ENCODE peak calls at places on chromosomes 11 and 22, in nine cellular contexts. One of them, this sample, is unnamed. For H3K4me1, the result is how much of the 10 kb centered on the place peaks cover.

GRCh38 chr11:2137202-2138071 is 1.8 kb downstream of the IGF2 start:
- DNase-seq in A549: peak
- DNase-seq in CD8-positive, alpha-beta T cell: no peak
- DNase-seq in OCI-LY7: no peak
- DNase-seq in breast epithelium: no peak
- DNase-seq in CD4-positive, alpha-beta memory T cell: no peak
- DNase-seq in CD8-positive, alpha-beta memory T cell: no peak
- DNase-seq in neuronal stem cell: peak
- DNase-seq in lower lobe of right lung: peak
- DNase-seq in this sample: no peak

GRCh38 chr11:94424662-94425061 is 23.4 kb upstream of the GPR83 start:
- DNase-seq in A549: no peak
- DNase-seq in CD4-positive, alpha-beta memory T cell: no peak
- DNase-seq in lower lobe of right lung: no peak
- DNase-seq in CD8-positive, alpha-beta T cell: no peak
- DNase-seq in breast epithelium: no peak
- DNase-seq in OCI-LY7: no peak
- DNase-seq in CD8-positive, alpha-beta memory T cell: no peak
- DNase-seq in neuronal stem cell: no peak
- DNase-seq in this sample: no peak

GRCh38 chr11:116707250-116707649 is 65.5 kb downstream of the BUD13 start:
- DNase-seq in CD8-positive, alpha-beta memory T cell: no peak
- DNase-seq in neuronal stem cell: no peak
- DNase-seq in breast epithelium: no peak
- DNase-seq in OCI-LY7: no peak
- DNase-seq in lower lobe of right lung: peak
- DNase-seq in A549: no peak
- DNase-seq in CD4-positive, alpha-beta memory T cell: no peak
- DNase-seq in CD8-positive, alpha-beta T cell: no peak
- DNase-seq in this sample: no peak

GRCh38 chr11:44509291-44509690 is 56.2 kb upstream of the CD82 start:
- DNase-seq in lower lobe of right lung: no peak
- DNase-seq in CD4-positive, alpha-beta memory T cell: no peak
- DNase-seq in CD8-positive, alpha-beta memory T cell: no peak
- DNase-seq in A549: no peak
- DNase-seq in CD8-positive, alpha-beta T cell: no peak
- DNase-seq in neuronal stem cell: peak
- DNase-seq in breast epithelium: no peak
- DNase-seq in OCI-LY7: no peak
- DNase-seq in this sample: no peak

GRCh38 chr22:24039046-24039445 is 27.9 kb downstream of the CABIN1 start:
- DNase-seq in A549: no peak
- DNase-seq in lower lobe of right lung: no peak
- DNase-seq in breast epithelium: no peak
- DNase-seq in neuronal stem cell: no peak
- DNase-seq in OCI-LY7: no peak
- DNase-seq in CD8-positive, alpha-beta T cell: no peak
- DNase-seq in CD4-positive, alpha-beta memory T cell: no peak
- DNase-seq in CD8-positive, alpha-beta memory T cell: no peak
- DNase-seq in this sample: no peak

GRCh38 chr11:59178401-59178800 is 6.5 kb downstream of the DTX4 start:
- DNase-seq in CD8-positive, alpha-beta memory T cell: no peak
- DNase-seq in CD4-positive, alpha-beta memory T cell: no peak
- DNase-seq in neuronal stem cell: no peak
- DNase-seq in lower lobe of right lung: no peak
- DNase-seq in CD8-positive, alpha-beta T cell: no peak
- DNase-seq in A549: no peak
- DNase-seq in OCI-LY7: no peak
- DNase-seq in breast epithelium: no peak
- DNase-seq in this sample: no peak

GRCh38 chr22:45775569-45776312 is 104.1 kb downstream of the ATXN10 start:
- DNase-seq in neuronal stem cell: no peak
- DNase-seq in A549: no peak
- DNase-seq in CD4-positive, alpha-beta memory T cell: no peak
- DNase-seq in CD8-positive, alpha-beta memory T cell: no peak
- DNase-seq in OCI-LY7: peak
- DNase-seq in lower lobe of right lung: no peak
- DNase-seq in breast epithelium: no peak
- DNase-seq in CD8-positive, alpha-beta T cell: no peak
- DNase-seq in this sample: peak

GRCh38 chr11:35717043-35717442 is 54.5 kb downstream of the TRIM44 start:
- DNase-seq in breast epithelium: no peak
- DNase-seq in CD4-positive, alpha-beta memory T cell: no peak
- DNase-seq in lower lobe of right lung: no peak
- DNase-seq in A549: no peak
- DNase-seq in OCI-LY7: no peak
- DNase-seq in neuronal stem cell: no peak
- DNase-seq in CD8-positive, alpha-beta T cell: no peak
- DNase-seq in CD8-positive, alpha-beta memory T cell: no peak
- DNase-seq in this sample: no peak

GRCh38 chr11:2929511-2929879 is 275 bp upstream of the PHLDA2 start:
- DNase-seq in CD4-positive, alpha-beta memory T cell: no peak
- DNase-seq in CD8-positive, alpha-beta memory T cell: peak
- DNase-seq in breast epithelium: peak
- DNase-seq in A549: peak
- DNase-seq in OCI-LY7: no peak
- DNase-seq in neuronal stem cell: no peak
- DNase-seq in CD8-positive, alpha-beta T cell: peak
- DNase-seq in lower lobe of right lung: peak
- DNase-seq in this sample: no peak

GRCh38 chr22:37802310-37803194 is 5.2 kb upstream of the GCAT start:
- DNase-seq in A549: no peak
- DNase-seq in lower lobe of right lung: peak
- DNase-seq in breast epithelium: no peak
- DNase-seq in CD4-positive, alpha-beta memory T cell: no peak
- DNase-seq in OCI-LY7: no peak
- DNase-seq in neuronal stem cell: peak
- DNase-seq in CD8-positive, alpha-beta T cell: no peak
- DNase-seq in CD8-positive, alpha-beta memory T cell: no peak
- DNase-seq in this sample: no peak

GRCh38 chr22:37416806-37417205 is 10.5 kb downstream of the ELFN2 start:
- DNase-seq in OCI-LY7: no peak
- DNase-seq in breast epithelium: no peak
- DNase-seq in lower lobe of right lung: no peak
- DNase-seq in CD8-positive, alpha-beta T cell: peak
- DNase-seq in A549: no peak
- DNase-seq in neuronal stem cell: no peak
- DNase-seq in CD4-positive, alpha-beta memory T cell: peak
- DNase-seq in CD8-positive, alpha-beta memory T cell: peak
- DNase-seq in this sample: no peak

DNA sequence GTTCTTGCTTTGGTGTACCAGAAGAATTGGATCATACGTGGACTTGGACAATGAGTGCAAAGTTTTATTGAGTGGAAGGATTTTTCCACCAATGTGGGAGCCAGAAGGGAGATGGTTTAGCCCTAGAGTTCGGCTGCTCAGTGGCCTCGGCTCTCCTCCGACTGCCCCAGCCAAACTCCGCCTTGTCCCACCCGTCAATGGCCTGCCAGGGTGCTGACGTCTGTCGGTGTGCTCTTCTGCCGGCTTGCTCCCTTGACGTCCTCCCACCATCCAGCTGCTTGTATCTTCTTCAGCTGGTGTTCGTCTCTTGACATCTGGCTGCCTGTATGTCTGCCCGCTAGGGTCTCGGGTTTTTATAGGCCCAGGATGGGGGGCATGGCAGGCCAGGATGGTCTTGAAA is 154.8 kb downstream of the APOL5 start:
- DNase-seq in CD8-positive, alpha-beta memory T cell: no peak
- DNase-seq in CD4-positive, alpha-beta memory T cell: no peak
- DNase-seq in lower lobe of right lung: no peak
- DNase-seq in CD8-positive, alpha-beta T cell: no peak
- DNase-seq in neuronal stem cell: no peak
- DNase-seq in OCI-LY7: no peak
- DNase-seq in A549: no peak
- DNase-seq in breast epithelium: no peak
- DNase-seq in this sample: no peak
- H3K4me1 ChIP-seq in CD8-positive, alpha-beta memory T cell: under half
- H3K4me1 ChIP-seq in CD4-positive, alpha-beta memory T cell: under half
- H3K4me1 ChIP-seq in lower lobe of right lung: under half
- H3K4me1 ChIP-seq in CD8-positive, alpha-beta T cell: under half
- H3K4me1 ChIP-seq in neuronal stem cell: under half
- H3K4me1 ChIP-seq in OCI-LY7: half or more
- H3K4me1 ChIP-seq in A549: under half
- H3K4me1 ChIP-seq in breast epithelium: under half
- H3K4me1 ChIP-seq in this sample: under half

GRCh38 chr11:19602406-19602805 is 110.2 kb upstream of the NAV2 start:
- DNase-seq in CD8-positive, alpha-beta T cell: no peak
- DNase-seq in CD8-positive, alpha-beta memory T cell: no peak
- DNase-seq in CD4-positive, alpha-beta memory T cell: no peak
- DNase-seq in OCI-LY7: no peak
- DNase-seq in lower lobe of right lung: no peak
- DNase-seq in breast epithelium: no peak
- DNase-seq in neuronal stem cell: no peak
- DNase-seq in A549: no peak
- DNase-seq in this sample: no peak
- H3K4me1 ChIP-seq in CD8-positive, alpha-beta T cell: under half
- H3K4me1 ChIP-seq in CD8-positive, alpha-beta memory T cell: under half
- H3K4me1 ChIP-seq in CD4-positive, alpha-beta memory T cell: under half
- H3K4me1 ChIP-seq in OCI-LY7: under half
- H3K4me1 ChIP-seq in lower lobe of right lung: under half
- H3K4me1 ChIP-seq in breast epithelium: under half
- H3K4me1 ChIP-seq in neuronal stem cell: under half
- H3K4me1 ChIP-seq in A549: under half
- H3K4me1 ChIP-seq in this sample: under half

GRCh38 chr11:11978098-11978637 is 30.3 kb downstream of the DKK3 start:
- DNase-seq in CD8-positive, alpha-beta T cell: no peak
- DNase-seq in neuronal stem cell: no peak
- DNase-seq in breast epithelium: no peak
- DNase-seq in A549: no peak
- DNase-seq in lower lobe of right lung: no peak
- DNase-seq in OCI-LY7: no peak
- DNase-seq in CD8-positive, alpha-beta memory T cell: no peak
- DNase-seq in CD4-positive, alpha-beta memory T cell: no peak
- DNase-seq in this sample: no peak

GRCh38 chr11:11977206-11977938 is 31.1 kb downstream of the DKK3 start:
- DNase-seq in OCI-LY7: no peak
- DNase-seq in neuronal stem cell: no peak
- DNase-seq in CD8-positive, alpha-beta T cell: no peak
- DNase-seq in lower lobe of right lung: no peak
- DNase-seq in A549: peak
- DNase-seq in CD8-positive, alpha-beta memory T cell: no peak
- DNase-seq in breast epithelium: peak
- DNase-seq in CD4-positive, alpha-beta memory T cell: no peak
- DNase-seq in this sample: no peak

GRCh38 chr11:11978792-11979486 is 29.5 kb downstream of the DKK3 start:
- DNase-seq in CD4-positive, alpha-beta memory T cell: no peak
- DNase-seq in OCI-LY7: no peak
- DNase-seq in lower lobe of right lung: no peak
- DNase-seq in CD8-positive, alpha-beta T cell: no peak
- DNase-seq in breast epithelium: peak
- DNase-seq in neuronal stem cell: no peak
- DNase-seq in A549: no peak
- DNase-seq in CD8-positive, alpha-beta memory T cell: no peak
- DNase-seq in this sample: no peak

GRCh38 chr11:11975201-11976092 is 33.0 kb downstream of the DKK3 start:
- DNase-seq in OCI-LY7: no peak
- DNase-seq in lower lobe of right lung: no peak
- DNase-seq in CD4-positive, alpha-beta memory T cell: no peak
- DNase-seq in A549: no peak
- DNase-seq in breast epithelium: no peak
- DNase-seq in CD8-positive, alpha-beta T cell: no peak
- DNase-seq in neuronal stem cell: no peak
- DNase-seq in CD8-positive, alpha-beta memory T cell: no peak
- DNase-seq in this sample: no peak

DNA sequence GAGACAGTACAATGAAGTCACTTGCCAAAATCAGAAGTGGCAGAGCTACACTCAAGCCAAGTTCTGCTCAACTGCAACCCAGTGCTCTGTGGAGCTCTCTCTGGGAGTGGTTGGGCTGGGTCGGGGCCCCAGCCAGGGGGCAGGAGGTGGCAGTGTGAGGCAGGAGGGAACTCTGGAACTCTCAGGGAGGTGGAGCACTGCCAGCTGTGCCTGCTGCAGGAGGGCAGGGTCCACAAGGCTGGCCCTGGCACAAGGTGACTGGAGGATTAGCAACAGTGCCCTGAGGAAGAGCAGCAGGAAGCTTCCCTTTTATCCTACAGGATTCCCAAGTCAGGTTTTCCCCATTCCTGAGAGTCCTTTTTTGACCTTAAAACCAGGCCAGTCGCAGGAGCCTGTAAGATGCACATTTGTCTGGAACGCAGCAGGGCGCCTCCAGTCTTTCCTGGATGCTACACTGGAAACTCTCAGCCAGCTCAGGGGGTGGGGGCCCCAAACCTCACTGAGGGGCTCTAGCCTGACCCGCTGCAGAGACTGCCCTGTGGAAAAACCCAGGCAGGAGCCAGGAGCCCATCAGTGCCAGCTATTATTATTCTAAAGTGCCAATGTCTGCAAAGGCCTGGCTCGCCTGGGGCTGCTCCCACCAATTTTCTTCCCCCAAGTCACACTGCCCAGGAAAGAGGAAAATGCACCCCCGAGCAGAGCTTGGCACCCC is 31.8 kb downstream of the DKK3 start:
- DNase-seq in CD4-positive, alpha-beta memory T cell: no peak
- DNase-seq in CD8-positive, alpha-beta memory T cell: no peak
- DNase-seq in CD8-positive, alpha-beta T cell: no peak
- DNase-seq in lower lobe of right lung: no peak
- DNase-seq in breast epithelium: no peak
- DNase-seq in A549: no peak
- DNase-seq in OCI-LY7: no peak
- DNase-seq in neuronal stem cell: no peak
- DNase-seq in this sample: no peak
- H3K4me1 ChIP-seq in CD4-positive, alpha-beta memory T cell: under half
- H3K4me1 ChIP-seq in CD8-positive, alpha-beta memory T cell: under half
- H3K4me1 ChIP-seq in CD8-positive, alpha-beta T cell: under half
- H3K4me1 ChIP-seq in lower lobe of right lung: half or more
- H3K4me1 ChIP-seq in breast epithelium: under half
- H3K4me1 ChIP-seq in A549: half or more
- H3K4me1 ChIP-seq in OCI-LY7: under half
- H3K4me1 ChIP-seq in neuronal stem cell: under half
- H3K4me1 ChIP-seq in this sample: under half

GRCh38 chr11:65506316-65506769 is 7.5 kb downstream of the MALAT1 start:
- DNase-seq in CD8-positive, alpha-beta memory T cell: no peak
- DNase-seq in lower lobe of right lung: no peak
- DNase-seq in neuronal stem cell: no peak
- DNase-seq in breast epithelium: no peak
- DNase-seq in A549: no peak
- DNase-seq in OCI-LY7: no peak
- DNase-seq in CD4-positive, alpha-beta memory T cell: peak
- DNase-seq in CD8-positive, alpha-beta T cell: no peak
- DNase-seq in this sample: no peak
- H3K4me1 ChIP-seq in CD8-positive, alpha-beta memory T cell: under half
- H3K4me1 ChIP-seq in lower lobe of right lung: half or more
- H3K4me1 ChIP-seq in neuronal stem cell: under half
- H3K4me1 ChIP-seq in breast epithelium: under half
- H3K4me1 ChIP-seq in A549: under half
- H3K4me1 ChIP-seq in OCI-LY7: half or more
- H3K4me1 ChIP-seq in CD4-positive, alpha-beta memory T cell: half or more
- H3K4me1 ChIP-seq in CD8-positive, alpha-beta T cell: under half
- H3K4me1 ChIP-seq in this sample: half or more